ENCODE peak calls at places on chromosome 11, in ten cellular contexts. K, T, S, G, C, O, F, Z, A and X are unnamed samples.

GRCh38 chr11:110587972-110588371 is 124.3 kb downstream of the ARHGAP20 start:
- DNase-seq in K (peak; percentile 52), T (no peak), S (no peak), G (no peak), C (no peak), O (no peak), F (peak; percentile 31), Z (no peak), A (no peak), X (no peak)

GRCh38 chr11:123116486-123116885 is 54.5 kb upstream of the HSPA8 start:
- DNase-seq in K (peak; percentile 64), T (no peak), S (no peak), G (no peak), C (no peak), O (no peak), F (no peak), Z (no peak), A (no peak), X (no peak)

GRCh38 chr11:15826008-15826650 is 530.2 kb downstream of the SOX6 start:
- DNase-seq in K (no peak), T (no peak), S (peak; percentile 38), G (no peak), C (peak; percentile 18), O (no peak), F (peak; percentile 30), Z (no peak), A (no peak), X (no peak)

GRCh38 chr11:90849278-90849677 is 626.4 kb upstream of the CHORDC1 start:
- DNase-seq in K (no peak), T (no peak), S (no peak), G (no peak), C (no peak), O (no peak), F (no peak), Z (no peak), A (no peak), X (no peak)

GRCh38 chr11:90705661-90706060 is 482.8 kb upstream of the CHORDC1 start:
- DNase-seq in K (no peak), T (no peak), S (no peak), G (no peak), C (no peak), O (no peak), F (no peak), Z (no peak), A (no peak), X (no peak)

GRCh38 chr11:72429626-72430025 is 4.7 kb downstream of the CLPB start:
- DNase-seq in K (no peak), T (no peak), S (no peak), G (no peak), C (no peak), O (no peak), F (no peak), Z (no peak), A (no peak), X (no peak)

GRCh38 chr11:68040121-68040956 is 1.5 kb downstream of the TCIRG1 start:
- DNase-seq in K (peak; percentile 81), T (peak; percentile 81), S (peak; percentile 90), G (peak; percentile 51), C (peak; percentile 64), O (peak; percentile 55), F (peak; percentile 73), Z (peak; percentile 84), A (peak; percentile 84), X (no peak)

GRCh38 chr11:8331767-8332166 is 68.1 kb upstream of the LMO1 start:
- DNase-seq in K (no peak), T (no peak), S (no peak), G (no peak), C (no peak), O (no peak), F (no peak), Z (no peak), A (no peak), X (no peak)

GRCh38 chr11:61555051-61555969 is 25.6 kb downstream of the SYT7 start:
- DNase-seq in K (no peak), T (peak; percentile 48), S (peak; percentile 13), G (no peak), C (no peak), O (no peak), F (no peak), Z (no peak), A (no peak), X (no peak)

GRCh38 chr11:62217191-62217748 is 8.8 kb downstream of the SCGB2A1 start:
- DNase-seq in K (peak; percentile 29), T (peak; percentile 49), S (peak; percentile 4), G (no peak), C (no peak), O (no peak), F (no peak), Z (no peak), A (no peak), X (no peak)

DNA sequence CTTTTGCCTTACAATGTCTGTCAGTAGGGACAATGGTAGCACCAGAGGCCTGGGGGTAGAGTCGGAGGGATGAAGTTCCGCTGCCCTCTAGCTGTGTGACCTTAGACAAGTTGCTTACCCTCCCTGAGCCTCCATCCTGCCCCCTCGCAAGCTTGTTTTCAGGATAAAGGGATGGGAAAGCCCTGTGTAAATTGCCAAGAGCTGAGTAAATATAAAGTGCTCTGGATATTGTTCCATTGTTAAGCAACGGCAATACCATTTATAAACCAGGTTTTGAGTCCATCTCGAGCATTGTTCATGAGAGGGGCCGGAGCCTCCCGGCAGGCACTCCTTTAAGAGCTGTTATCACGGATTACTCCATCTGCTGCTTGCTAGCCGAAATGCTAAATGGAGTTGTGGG is 72.9 kb downstream of the ZBTB16 start:
- DNase-seq in K (peak; percentile 49), T (peak; percentile 65), S (no peak), G (no peak), C (no peak), O (no peak), F (no peak), Z (peak; percentile 20), A (no peak), X (no peak)
- H3K4me1 ChIP-seq in K (peaks cover 5% of the 10 kb centered on the region), T (peaks cover 46% of the 10 kb centered on the region), S (no peaks in the 10 kb centered on the region), G (peaks cover 73% of the 10 kb centered on the region), C (peaks cover 47% of the 10 kb centered on the region), O (peaks cover 31% of the 10 kb centered on the region), F (no peaks in the 10 kb centered on the region), Z (peaks cover 100% of the 10 kb centered on the region), A (peaks cover 100% of the 10 kb centered on the region), X (peaks cover 100% of the 10 kb centered on the region)

DNA sequence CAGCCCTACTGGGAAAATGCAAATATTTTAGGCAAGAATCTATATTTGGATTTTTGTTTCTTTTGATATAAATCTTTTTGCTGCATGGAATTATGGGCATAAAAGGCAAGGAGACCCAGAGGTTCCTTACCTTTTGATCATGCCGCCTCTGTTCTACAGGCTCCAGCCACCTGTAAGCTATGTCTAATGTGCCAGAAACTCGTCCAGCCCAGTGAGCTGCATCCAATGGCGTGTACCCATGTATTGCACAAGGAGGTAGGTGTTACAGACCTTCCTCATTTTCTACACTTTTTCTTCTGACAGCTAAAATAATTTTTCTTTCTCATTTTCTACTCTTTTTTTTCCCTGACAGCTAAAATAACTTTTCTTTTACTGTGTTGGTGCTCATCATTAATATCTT is 8.2 kb upstream of the BACE1-AS start:
- DNase-seq in K (no peak), T (no peak), S (no peak), G (no peak), C (no peak), O (no peak), F (no peak), Z (no peak), A (no peak), X (no peak)
- H3K36me3 ChIP-seq in K (peaks cover 38% of the 10 kb centered on the region), T (peaks cover 27% of the 10 kb centered on the region), S (peaks cover 27% of the 10 kb centered on the region), G (peaks cover 80% of the 10 kb centered on the region), C (peaks cover 24% of the 10 kb centered on the region), O (peaks cover 13% of the 10 kb centered on the region), F (peaks cover 26% of the 10 kb centered on the region), Z (peaks cover 71% of the 10 kb centered on the region), A (peaks cover 78% of the 10 kb centered on the region), X (peaks cover 42% of the 10 kb centered on the region)

GRCh38 chr11:104653011-104653806 is 245.1 kb downstream of the CASP12 start:
- DNase-seq in K (peak; percentile 34), T (no peak), S (peak; percentile 50), G (no peak), C (no peak), O (peak; percentile 17), F (no peak), Z (no peak), A (no peak), X (no peak)
- H3K4me1 ChIP-seq in K (no peaks in the 10 kb centered on the region), T (no peaks in the 10 kb centered on the region), S (no peaks in the 10 kb centered on the region), G (no peaks in the 10 kb centered on the region), C (no peaks in the 10 kb centered on the region), O (peaks cover 7% of the 10 kb centered on the region), F (no peaks in the 10 kb centered on the region), Z (no peaks in the 10 kb centered on the region), A (no peaks in the 10 kb centered on the region), X (no peaks in the 10 kb centered on the region)

GRCh38 chr11:1479006-1479677 is 7.4 kb downstream of the MOB2 start:
- DNase-seq in K (no peak), T (no peak), S (no peak), G (no peak), C (no peak), O (no peak), F (no peak), Z (peak; percentile 21), A (peak; percentile 30), X (no peak)

GRCh38 chr11:1478544-1478943 is 8.0 kb downstream of the MOB2 start:
- DNase-seq in K (no peak), T (no peak), S (no peak), G (no peak), C (no peak), O (no peak), F (no peak), Z (peak; percentile 51), A (peak; percentile 50), X (no peak)

GRCh38 chr11:1478011-1478410 is 8.6 kb downstream of the MOB2 start:
- DNase-seq in K (no peak), T (no peak), S (no peak), G (no peak), C (no peak), O (no peak), F (no peak), Z (no peak), A (peak; percentile 31), X (no peak)

GRCh38 chr11:1475841-1476240 is 10.7 kb downstream of the MOB2 start:
- DNase-seq in K (no peak), T (no peak), S (no peak), G (no peak), C (no peak), O (no peak), F (no peak), Z (no peak), A (peak; percentile 36), X (no peak)

DNA sequence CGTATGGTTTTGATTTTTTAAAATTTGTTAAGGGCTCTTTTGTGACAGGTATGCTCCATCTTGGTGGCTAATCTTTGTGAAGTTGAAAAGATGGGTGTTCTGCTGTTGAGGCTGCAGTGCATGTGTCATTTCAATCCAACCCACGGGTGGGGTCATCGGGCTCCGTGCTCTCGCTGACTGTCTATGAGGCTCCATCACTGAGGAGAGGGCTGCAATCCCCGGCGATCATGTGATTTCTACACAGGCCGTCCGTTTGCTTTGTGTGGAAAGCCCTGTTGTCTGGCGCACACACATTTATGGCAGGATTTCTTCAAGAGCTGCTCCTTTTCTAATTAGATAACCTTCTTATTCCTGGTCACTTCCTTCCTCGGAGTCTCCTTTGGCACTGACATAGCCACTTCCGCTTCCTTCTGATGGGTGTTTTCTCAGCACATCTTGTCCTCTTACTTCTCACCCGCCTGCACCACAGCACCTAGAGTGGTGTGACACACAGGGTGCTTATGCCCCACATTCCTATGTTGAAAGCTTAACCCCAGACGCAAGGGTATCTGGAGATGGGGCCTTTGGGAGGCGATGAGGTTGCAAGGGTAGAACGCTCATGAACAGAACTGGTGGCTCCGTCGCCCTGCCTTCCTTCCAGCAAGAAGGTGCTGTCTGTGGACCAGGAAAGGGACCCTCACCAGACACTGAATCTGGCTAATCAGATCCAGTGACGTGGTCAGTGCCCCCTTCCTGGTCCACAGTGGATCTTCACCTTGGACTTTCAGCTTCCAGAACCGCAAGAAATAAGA is 9.4 kb downstream of the MOB2 start:
- DNase-seq in K (no peak), T (no peak), S (no peak), G (no peak), C (no peak), O (no peak), F (no peak), Z (no peak), A (peak; percentile 28), X (no peak)
- H3K36me3 ChIP-seq in K (no peaks in the 10 kb centered on the region), T (peaks cover 5% of the 10 kb centered on the region), S (peaks cover 72% of the 10 kb centered on the region), G (peaks cover 84% of the 10 kb centered on the region), C (peaks cover 59% of the 10 kb centered on the region), O (peaks cover 37% of the 10 kb centered on the region), F (peaks cover 36% of the 10 kb centered on the region), Z (peaks cover 78% of the 10 kb centered on the region), A (peaks cover 95% of the 10 kb centered on the region), X (peaks cover 61% of the 10 kb centered on the region)